ENCODE peak calls at places on chromosome 5, in ten cellular contexts. Q is AG04450; A is CD4-positive, alpha-beta memory T cell; S is T-helper 2 cell treated with Interferon-gamma antibody and Interleukin-4, amounts not matched to agents 5 μg/mL and 100 μg/mL, for 36 hours; I is T-helper 9 cell; Z is NCI-H774; K is CD4-positive, alpha-beta T cell; P is RPMI8226; O is substantia nigra; D is NCI-H1105. B is an unnamed sample.

GRCh38 chr5:59745422-59745863 is 148.1 kb downstream of the PDE4D start:
- DNase-seq in O (no peak), S (no peak), K (no peak), Z (no peak), D (no peak), I (no peak), P (no peak), A (no peak), Q (no peak), B (peak)

GRCh38 chr5:168266016-168266415 is 25.4 kb upstream of the WWC1 start:
- DNase-seq in D (no peak), A (no peak), S (no peak), Z (no peak), Q (no peak), K (no peak), I (no peak), P (no peak), O (no peak), B (no peak)

GRCh38 chr5:135821802-135822201 is 12.7 kb upstream of the SLC25A48 start:
- DNase-seq in K (no peak), O (no peak), I (no peak), A (no peak), Z (no peak), P (no peak), D (peak), S (no peak), Q (no peak), B (no peak)

GRCh38 chr5:104171958-104172357 is 609.4 kb upstream of the NUDT12 start:
- DNase-seq in Q (no peak), K (no peak), Z (no peak), I (no peak), D (no peak), S (no peak), A (no peak), P (no peak), O (no peak), B (no peak)

GRCh38 chr5:137641148-137641547 is 94.7 kb downstream of the KLHL3 start:
- DNase-seq in Q (no peak), A (no peak), O (no peak), D (no peak), S (no peak), I (no peak), K (no peak), Z (no peak), P (no peak), B (no peak)

GRCh38 chr5:131209175-131209505 is 38.4 kb downstream of the LYRM7 start:
- DNase-seq in Z (no peak), A (no peak), P (no peak), S (no peak), Q (no peak), O (no peak), D (no peak), I (no peak), K (no peak), B (no peak)

GRCh38 chr5:62954578-62954977 is 376.0 kb downstream of the LRRC70 start:
- DNase-seq in I (no peak), A (no peak), O (no peak), Z (no peak), S (no peak), P (no peak), Q (no peak), D (no peak), K (no peak), B (no peak)

GRCh38 chr5:76372320-76373054 is 30.6 kb upstream of the IQGAP2 start:
- DNase-seq in K (no peak), I (no peak), A (no peak), Q (peak), Z (no peak), S (no peak), P (no peak), D (no peak), O (no peak), B (peak)

GRCh38 chr5:6279607-6280006 is 98.7 kb downstream of the MED10 start:
- DNase-seq in I (no peak), D (no peak), P (no peak), S (no peak), Q (no peak), A (no peak), O (no peak), K (no peak), Z (no peak), B (no peak)

GRCh38 chr5:142395334-142395733 is 70.5 kb upstream of the SPRY4 start:
- DNase-seq in S (no peak), K (no peak), P (no peak), Z (no peak), A (no peak), O (no peak), D (no peak), I (no peak), Q (no peak), B (no peak)

GRCh38 chr5:139688712-139689413 is 40.7 kb downstream of the CXXC5 start:
- DNase-seq in Z (no peak), O (no peak), I (no peak), Q (no peak), K (no peak), P (peak), S (no peak), A (no peak), D (no peak), B (no peak)

GRCh38 chr5:31638748-31639418 is at the start of gene PDZD2:
- DNase-seq in O (peak), D (peak), Q (peak), S (peak), P (peak), K (peak), Z (peak), I (peak), A (peak), B (peak)

GRCh38 chr5:119220576-119221197 is 135.1 kb upstream of the TNFAIP8 start:
- DNase-seq in K (no peak), A (no peak), S (no peak), I (no peak), O (no peak), P (peak), D (no peak), Q (no peak), Z (no peak), B (no peak)

GRCh38 chr5:156396063-156396829 is 69.3 kb downstream of the SGCD start:
- DNase-seq in I (no peak), P (no peak), S (no peak), Z (no peak), A (no peak), D (no peak), Q (no peak), O (no peak), K (no peak), B (no peak)

GRCh38 chr5:67160985-67161384 is 35.6 kb downstream of the CD180 start:
- DNase-seq in O (no peak), P (no peak), S (no peak), K (peak), D (no peak), I (peak), Z (no peak), Q (no peak), A (peak), B (no peak)

GRCh38 chr5:171342362-171343111 is 33.5 kb downstream of the TLX3 start:
- DNase-seq in O (no peak), Q (peak), K (no peak), D (no peak), I (peak), Z (peak), A (peak), P (peak), S (no peak), B (peak)

GRCh38 chr5:151068571-151069197 is 12.2 kb downstream of the TNIP1 start:
- DNase-seq in Q (no peak), A (no peak), D (no peak), K (no peak), O (no peak), Z (no peak), S (peak), P (no peak), I (no peak), B (no peak)

GRCh38 chr5:63500242-63500641 is 462.0 kb downstream of the HTR1A start:
- DNase-seq in S (no peak), A (no peak), P (no peak), K (no peak), I (no peak), Z (no peak), O (no peak), D (no peak), Q (no peak), B (no peak)

GRCh38 chr5:151406322-151406947 is 41.0 kb upstream of the SLC36A1 start:
- DNase-seq in Z (no peak), I (no peak), A (no peak), S (no peak), O (no peak), K (no peak), Q (no peak), D (no peak), P (no peak), B (peak)

GRCh38 chr5:472076-472655 is 29.2 kb downstream of the EXOC3 start:
- DNase-seq in S (no peak), O (no peak), Z (no peak), Q (no peak), P (no peak), D (peak), K (no peak), A (no peak), I (no peak), B (peak)

GRCh38 chr5:2299388-2300220 is 416.9 kb upstream of the IRX4 start:
- DNase-seq in O (no peak), D (no peak), P (no peak), K (no peak), I (no peak), S (no peak), Z (no peak), Q (no peak), A (no peak), B (no peak)

GRCh38 chr5:170758481-170758880 is 25.0 kb upstream of the GABRP start:
- DNase-seq in S (no peak), D (no peak), A (no peak), O (no peak), Z (no peak), I (no peak), P (no peak), Q (no peak), K (no peak), B (no peak)

GRCh38 chr5:180600554-180601041 is 9.3 kb upstream of the SCGB3A1 start:
- DNase-seq in A (no peak), I (no peak), O (no peak), P (no peak), D (no peak), Z (no peak), K (no peak), Q (no peak), S (no peak), B (no peak)

GRCh38 chr5:7518947-7519560 is 123.1 kb downstream of the ADCY2 start:
- DNase-seq in P (peak), O (no peak), A (no peak), Z (peak), K (no peak), D (peak), I (no peak), S (no peak), Q (no peak), B (no peak)

GRCh38 chr5:1367149-1367548 is 22.2 kb upstream of the CLPTM1L start:
- DNase-seq in K (no peak), P (peak), I (no peak), Q (no peak), Z (no peak), D (no peak), S (no peak), A (no peak), O (no peak), B (no peak)

B was measured in dermis blood vessel endothelial cell.